ENCODE peak calls at places on chromosomes 6 and 20, in ten cellular contexts. D, Q, J, U, W, X, Z, L, S and R are unnamed samples.

GRCh38 chr20:23959054-23959453 is 29.5 kb downstream of the GGTLC1 start:
- DNase-seq in D (no peak), Q (no peak), J (no peak), U (no peak), W (no peak), X (no peak), Z (no peak), L (no peak), S (no peak), R (no peak)

GRCh38 chr6:37495199-37495913 is 4.3 kb downstream of the CCDC167 start:
- DNase-seq in D (no peak), Q (no peak), J (no peak), U (no peak), W (no peak), X (no peak), Z (no peak), L (no peak), S (no peak), R (no peak)

GRCh38 chr6:149489967-149490366 is 5.2 kb upstream of the ZC3H12D start:
- DNase-seq in D (no peak), Q (no peak), J (no peak), U (no peak), W (no peak), X (no peak), Z (no peak), L (no peak), S (no peak), R (no peak)

GRCh38 chr6:53959717-53960116 is 151.5 kb upstream of the MLIP start:
- DNase-seq in D (no peak), Q (peak), J (no peak), U (peak), W (no peak), X (no peak), Z (no peak), L (peak), S (no peak), R (no peak)

GRCh38 chr6:139757766-139758655 is 383.6 kb upstream of the CITED2 start:
- DNase-seq in D (no peak), Q (no peak), J (no peak), U (peak), W (peak), X (no peak), Z (peak), L (peak), S (peak), R (peak)

GRCh38 chr6:52059821-52060220 is 27.6 kb downstream of the PKHD1 start:
- DNase-seq in D (no peak), Q (no peak), J (no peak), U (no peak), W (no peak), X (no peak), Z (no peak), L (no peak), S (no peak), R (no peak)

GRCh38 chr6:32195652-32195901 is 3.1 kb upstream of the GPSM3 start:
- DNase-seq in D (peak), Q (peak), J (peak), U (peak), W (peak), X (peak), Z (peak), L (peak), S (peak), R (peak)

GRCh38 chr20:36808317-36809257 is 35.0 kb upstream of the DSN1 start:
- DNase-seq in D (peak), Q (no peak), J (peak), U (peak), W (peak), X (peak), Z (peak), L (peak), S (peak), R (peak)

GRCh38 chr20:41131594-41132387 is 5.6 kb upstream of the PLCG1 start:
- DNase-seq in D (no peak), Q (no peak), J (no peak), U (no peak), W (no peak), X (no peak), Z (no peak), L (no peak), S (no peak), R (no peak)

GRCh38 chr20:20358801-20359200 is 9.1 kb upstream of the INSM1 start:
- DNase-seq in D (no peak), Q (no peak), J (no peak), U (no peak), W (no peak), X (no peak), Z (no peak), L (no peak), S (no peak), R (no peak)

DNA sequence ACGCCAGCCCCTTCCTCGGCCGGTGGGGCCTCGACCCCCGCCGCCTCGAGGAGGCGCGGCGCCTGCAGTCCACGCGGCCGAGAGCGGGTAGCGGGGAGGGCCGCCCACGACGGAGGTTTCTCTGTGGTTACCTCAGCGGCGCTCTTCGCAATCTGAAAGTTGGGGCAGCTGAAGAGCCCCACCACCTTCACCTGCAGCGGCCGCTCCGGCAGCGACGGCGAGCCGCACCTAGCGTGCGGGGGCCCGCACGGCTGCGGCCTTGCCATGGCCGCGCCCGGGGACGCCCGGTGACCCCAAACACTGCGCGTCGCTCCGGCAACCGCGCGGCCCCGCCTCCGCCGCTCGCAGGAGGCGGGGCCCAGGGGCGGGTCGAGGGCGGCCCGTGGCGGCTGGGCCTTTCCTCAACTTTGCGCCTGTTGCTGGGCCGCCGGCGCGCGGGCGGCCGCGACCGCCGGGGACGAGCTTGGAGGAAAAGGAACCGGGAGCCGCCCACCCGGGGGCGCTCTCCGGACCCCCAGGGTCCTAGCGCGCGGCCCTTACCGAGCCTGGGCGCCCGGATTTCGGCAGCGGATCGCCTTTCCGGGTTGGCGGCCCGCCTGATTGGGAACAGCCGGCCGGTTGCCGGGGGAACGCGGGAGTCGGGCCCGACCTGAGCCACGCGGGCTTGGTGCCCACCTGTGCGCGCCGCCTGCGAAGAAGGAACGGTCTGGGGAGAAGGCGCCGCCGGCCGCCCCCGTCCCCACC is at the start of the genes PPIL6 and SMPD2:
- DNase-seq in D (peak), Q (peak), J (peak), U (peak), W (peak), X (peak), Z (peak), L (peak), S (peak), R (peak)
- TF ChIP-seq CTCF in D (peak), Q (peak), J (peak), U (peak), W (no peak), X (peak), Z (peak), L (no peak), S (peak), R (peak)

DNA sequence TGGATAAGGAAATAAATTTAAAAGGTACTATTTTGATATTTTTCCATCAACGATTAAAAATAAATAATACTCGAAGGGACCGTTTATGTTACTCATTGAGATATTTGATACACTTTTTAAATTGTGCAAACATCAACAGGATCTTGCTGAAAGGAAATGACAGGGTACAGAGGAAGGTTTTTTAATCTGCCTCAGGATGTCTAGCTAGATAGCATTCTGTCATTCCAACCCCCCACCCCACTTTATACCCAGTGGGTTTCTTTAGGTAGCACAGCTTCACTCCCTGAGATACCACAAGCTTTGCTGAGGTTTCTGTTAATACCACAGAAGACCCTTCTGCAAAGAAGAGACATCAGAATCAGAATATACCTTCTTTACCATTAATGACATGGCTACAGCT is 1.2 kb downstream of the PHACTR2 start:
- DNase-seq in D (no peak), Q (no peak), J (no peak), U (no peak), W (peak), X (no peak), Z (no peak), L (no peak), S (no peak), R (no peak)
- H3K4me3 ChIP-seq in D (peak), Q (peak), J (peak), U (peak), W (peak), X (no peak), Z (peak), L (peak), S (peak), R (peak)

GRCh38 chr6:122609881-122610689 is at the start of gene PKIB:
- DNase-seq in D (peak), Q (no peak), J (peak), U (peak), W (peak), X (no peak), Z (peak), L (peak), S (peak), R (no peak)
- TF ChIP-seq CTCF in D (no peak), Q (peak), J (peak), U (peak), W (peak), X (no peak), Z (peak), L (peak), S (peak), R (peak)

DNA sequence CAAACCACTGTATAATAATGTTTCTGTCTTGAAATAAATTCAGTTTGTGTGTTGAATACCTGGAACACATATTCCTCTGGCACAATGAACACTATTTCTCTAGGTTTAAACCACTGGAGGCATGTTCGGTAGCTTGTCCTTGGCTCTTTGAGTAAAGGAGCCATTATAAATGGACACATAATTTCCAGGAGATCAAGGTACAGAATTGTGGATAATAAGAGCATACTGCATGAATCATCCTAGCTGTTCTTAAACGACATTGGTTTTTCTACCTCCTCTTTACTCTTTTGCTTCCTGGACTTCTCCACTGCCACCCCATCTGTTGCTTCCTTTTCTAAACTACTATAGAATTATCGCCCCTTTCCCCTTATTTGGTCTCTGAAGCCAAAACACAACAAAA is 1.2 kb downstream of the CENPW start:
- DNase-seq in D (no peak), Q (no peak), J (no peak), U (no peak), W (no peak), X (peak), Z (no peak), L (no peak), S (no peak), R (no peak)
- H3K4me3 ChIP-seq in D (peak), Q (peak), J (peak), U (peak), W (peak), X (peak), Z (peak), L (peak), S (no peak), R (peak)

GRCh38 chr20:49942303-49942702 is 6.1 kb downstream of the RNF114 start:
- DNase-seq in D (no peak), Q (no peak), J (no peak), U (no peak), W (no peak), X (no peak), Z (no peak), L (no peak), S (no peak), R (no peak)
- TF ChIP-seq CTCF in D (no peak), Q (no peak), J (no peak), U (no peak), W (no peak), X (no peak), Z (no peak), L (no peak), S (no peak), R (no peak)

GRCh38 chr20:45912344-45912682 is 358 bp upstream of the PLTP start:
- DNase-seq in D (no peak), Q (no peak), J (no peak), U (no peak), W (no peak), X (no peak), Z (no peak), L (no peak), S (no peak), R (no peak)
- H3K4me3 ChIP-seq in D (peak), Q (no peak), J (no peak), U (peak), W (no peak), X (no peak), Z (peak), L (no peak), S (peak), R (peak)

DNA sequence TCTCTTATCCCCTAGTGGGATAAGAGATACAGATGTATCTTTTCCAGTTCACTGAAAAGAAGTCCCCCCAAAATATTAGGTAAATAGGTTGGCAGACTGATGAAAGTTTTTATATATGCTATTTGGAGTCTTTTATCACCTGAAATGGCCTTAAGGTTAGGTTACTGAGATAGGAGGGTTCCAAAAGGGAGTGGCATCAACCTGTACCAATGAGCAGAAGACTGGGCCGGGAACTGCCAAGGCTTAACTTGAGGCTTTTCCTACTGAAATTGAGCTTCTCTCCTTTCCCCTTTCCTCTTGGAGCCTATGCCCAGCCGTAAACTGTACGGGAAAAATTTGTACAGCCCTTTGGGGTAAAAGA is 42.0 kb downstream of the EIF2S2 start:
- DNase-seq in D (no peak), Q (no peak), J (no peak), U (no peak), W (no peak), X (no peak), Z (no peak), L (no peak), S (no peak), R (no peak)
- TF ChIP-seq CTCF in D (no peak), Q (no peak), J (no peak), U (no peak), W (no peak), X (no peak), Z (no peak), L (no peak), S (no peak), R (no peak)

GRCh38 chr6:156933201-156934053 is 156.2 kb downstream of the ARID1B start:
- DNase-seq in D (no peak), Q (peak), J (no peak), U (no peak), W (no peak), X (peak), Z (no peak), L (no peak), S (no peak), R (no peak)
- H3K4me3 ChIP-seq in D (no peak), Q (peak), J (no peak), U (no peak), W (no peak), X (no peak), Z (no peak), L (no peak), S (no peak), R (no peak)

GRCh38 chr20:58446938-58447265 is 57.9 kb downstream of the VAPB start:
- DNase-seq in D (no peak), Q (no peak), J (no peak), U (no peak), W (no peak), X (no peak), Z (no peak), L (no peak), S (no peak), R (no peak)

GRCh38 chr20:58448958-58449357 is 59.9 kb downstream of the VAPB start:
- DNase-seq in D (no peak), Q (no peak), J (no peak), U (no peak), W (no peak), X (no peak), Z (no peak), L (no peak), S (no peak), R (no peak)

GRCh38 chr20:58449703-58450138 is 60.7 kb downstream of the VAPB start:
- DNase-seq in D (no peak), Q (no peak), J (no peak), U (no peak), W (no peak), X (no peak), Z (no peak), L (no peak), S (no peak), R (no peak)

GRCh38 chr20:58446264-58446937 is 57.4 kb downstream of the VAPB start:
- DNase-seq in D (no peak), Q (no peak), J (no peak), U (no peak), W (no peak), X (no peak), Z (no peak), L (no peak), S (no peak), R (no peak)

GRCh38 chr20:58447733-58448391 is 58.8 kb downstream of the VAPB start:
- DNase-seq in D (no peak), Q (peak), J (peak), U (peak), W (peak), X (peak), Z (peak), L (peak), S (peak), R (no peak)
- TF ChIP-seq CTCF in D (peak), Q (peak), J (peak), U (peak), W (peak), X (peak), Z (peak), L (peak), S (peak), R (peak)

GRCh38 chr6:168345266-168345665 is 25.7 kb upstream of the DACT2 start:
- DNase-seq in D (no peak), Q (no peak), J (no peak), U (no peak), W (no peak), X (no peak), Z (no peak), L (no peak), S (no peak), R (no peak)

GRCh38 chr6:168342626-168343025 is 23.0 kb upstream of the DACT2 start:
- DNase-seq in D (no peak), Q (peak), J (no peak), U (no peak), W (no peak), X (no peak), Z (no peak), L (no peak), S (no peak), R (no peak)

GRCh38 chr6:168343239-168344167 is 23.9 kb upstream of the DACT2 start:
- DNase-seq in D (no peak), Q (no peak), J (no peak), U (no peak), W (no peak), X (no peak), Z (no peak), L (no peak), S (no peak), R (no peak)

GRCh38 chr6:168345896-168346754 is 26.5 kb upstream of the DACT2 start:
- DNase-seq in D (no peak), Q (no peak), J (no peak), U (no peak), W (no peak), X (no peak), Z (no peak), L (no peak), S (no peak), R (no peak)

DNA sequence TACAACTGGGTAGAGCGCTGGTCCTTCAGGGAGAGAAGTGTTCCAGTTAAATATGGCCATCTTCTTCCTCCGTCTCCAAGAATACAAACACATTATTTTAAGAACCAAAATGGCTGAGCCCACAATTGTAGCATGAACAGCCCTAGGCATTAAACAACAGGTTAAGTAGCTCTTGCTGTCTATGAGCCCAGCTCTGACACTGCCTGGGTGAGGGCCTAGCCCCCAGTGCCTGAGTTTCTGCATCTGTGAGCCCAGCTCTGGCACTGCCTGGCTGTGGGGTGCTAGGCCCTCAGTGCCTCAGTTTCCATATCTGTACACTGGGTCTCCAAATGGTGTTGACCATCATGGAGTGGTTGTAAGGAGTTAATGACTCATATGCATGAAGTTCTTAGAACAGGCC is 24.8 kb upstream of the DACT2 start:
- DNase-seq in D (no peak), Q (no peak), J (no peak), U (no peak), W (no peak), X (no peak), Z (no peak), L (no peak), S (no peak), R (no peak)
- H3K4me3 ChIP-seq in D (no peak), Q (no peak), J (no peak), U (no peak), W (no peak), X (no peak), Z (no peak), L (no peak), S (no peak), R (no peak)